ENCODE peak calls at places on chromosomes 1 and 21, in four cellular contexts. T, P, I and G are unnamed samples.

GRCh38 chr21:25670726-25671125 is 31.7 kb downstream of the JAM2 start:
- DNase-seq in T (no peak), P (no peak), I (no peak), G (no peak)

GRCh38 chr1:36493524-36493923 is 10.8 kb upstream of the CSF3R start:
- DNase-seq in T (no peak), P (no peak), I (no peak), G (no peak)

GRCh38 chr1:190835658-190836057 is 358.0 kb upstream of the BRINP3 start:
- DNase-seq in T (no peak), P (no peak), I (no peak), G (no peak)

GRCh38 chr1:114729782-114730181 is 13.2 kb upstream of the NRAS start:
- DNase-seq in T (no peak), P (no peak), I (no peak), G (no peak)

GRCh38 chr1:43276673-43277072 is 6.9 kb downstream of the TMEM125 start:
- DNase-seq in T (no peak), P (no peak), I (no peak), G (no peak)

GRCh38 chr1:32411261-32411660 is 17.0 kb upstream of the BSDC1 start:
- DNase-seq in T (no peak), P (no peak), I (no peak), G (no peak)

GRCh38 chr1:106879538-106879937 is 176.9 kb upstream of the PRMT6 start:
- DNase-seq in T (no peak), P (no peak), I (no peak), G (no peak)

GRCh38 chr1:176954242-176954641 is 210.3 kb downstream of the ASTN1 start:
- DNase-seq in T (no peak), P (no peak), I (no peak), G (no peak)

GRCh38 chr1:117534995-117535467 is 70.8 kb upstream of the TENT5C start:
- DNase-seq in T (peak; percentile 79), P (peak; percentile 2), I (peak; percentile 17), G (peak; percentile 46)

GRCh38 chr1:243841507-243841906 is 8.5 kb downstream of the AKT3 start:
- DNase-seq in T (no peak), P (no peak), I (no peak), G (no peak)

GRCh38 chr21:42763578-42764442 is 110.4 kb downstream of the PDE9A start:
- DNase-seq in T (no peak), P (no peak), I (no peak), G (no peak)

GRCh38 chr1:159318784-159319551 is 16.8 kb downstream of the FCER1A start:
- DNase-seq in T (no peak), P (no peak), I (no peak), G (no peak)